ENCODE peak calls at places on chromosomes 2 and 18, in eight cellular contexts. E is NCI-H1092 treated with DMSO at 0.1 percent for 48 hours; Q is MCF 10A; Y is RPMI7951; I is cardiac muscle cell; H is NCI-H1694; F is NCI-H2171; U is activated CD4-positive, alpha-beta T cell treated with anti-CD3 and anti-CD28 coated beads, Interleukin-2, amount 50 U/mL, for 1 hour. C is an unnamed sample.

GRCh38 chr2:70596739-70597138 is 43.1 kb upstream of the TGFA start:
- DNase-seq in E (no peak), Q (no peak), Y (peak), I (no peak), H (no peak), F (no peak), U (no peak), C (no peak)

GRCh38 chr18:43692291-43692690 is 415.0 kb upstream of the SYT4 start:
- DNase-seq in E (no peak), Q (no peak), Y (peak), I (no peak), H (no peak), F (no peak), U (no peak), C (no peak)

GRCh38 chr2:106521016-106521415 is 33.9 kb downstream of the CD8B2 start:
- DNase-seq in E (no peak), Q (no peak), Y (peak), I (no peak), H (no peak), F (no peak), U (no peak), C (no peak)

GRCh38 chr2:180191352-180192124 is 184.4 kb upstream of the CWC22 start:
- DNase-seq in E (no peak), Q (no peak), Y (peak), I (no peak), H (no peak), F (no peak), U (no peak), C (peak)

GRCh38 chr18:63155169-63155852 is 164.3 kb downstream of the BCL2 start:
- DNase-seq in E (peak), Q (peak), Y (no peak), I (peak), H (peak), F (peak), U (peak), C (peak)

GRCh38 chr2:149562304-149562703 is 25.3 kb downstream of the MMADHC start:
- DNase-seq in E (no peak), Q (no peak), Y (peak), I (no peak), H (no peak), F (no peak), U (no peak), C (peak)

GRCh38 chr2:39469807-39470206 is 32.7 kb upstream of the MAP4K3 start:
- DNase-seq in E (no peak), Q (peak), Y (peak), I (peak), H (no peak), F (no peak), U (no peak), C (peak)

GRCh38 chr18:56492136-56492535 is 146.3 kb downstream of the TXNL1 start:
- DNase-seq in E (no peak), Q (no peak), Y (no peak), I (no peak), H (no peak), F (no peak), U (no peak), C (no peak)

GRCh38 chr2:191688934-191689695 is 11.2 kb downstream of the NABP1 start:
- DNase-seq in E (no peak), Q (peak), Y (peak), I (no peak), H (no peak), F (no peak), U (no peak), C (no peak)

GRCh38 chr2:118321436-118322100 is 233.3 kb downstream of the INSIG2 start:
- DNase-seq in E (no peak), Q (no peak), Y (no peak), I (no peak), H (no peak), F (no peak), U (no peak), C (no peak)

GRCh38 chr2:241505781-241506201 is 2.6 kb downstream of the STK25 start:
- DNase-seq in E (no peak), Q (no peak), Y (no peak), I (no peak), H (no peak), F (no peak), U (no peak), C (no peak)

GRCh38 chr2:105431367-105432088 is 32.7 kb upstream of the FHL2 start:
- DNase-seq in E (peak), Q (peak), Y (peak), I (no peak), H (no peak), F (no peak), U (no peak), C (no peak)

GRCh38 chr2:221969830-221970144 is 329.0 kb downstream of the PAX3 start:
- DNase-seq in E (no peak), Q (no peak), Y (no peak), I (no peak), H (no peak), F (no peak), U (no peak), C (no peak)

GRCh38 chr2:112623913-112624777 is 21.6 kb upstream of the SLC20A1 start:
- DNase-seq in E (no peak), Q (peak), Y (peak), I (no peak), H (no peak), F (no peak), U (peak), C (no peak)

GRCh38 chr2:233331536-233331935 is 22.8 kb upstream of the DGKD start:
- DNase-seq in E (no peak), Q (no peak), Y (no peak), I (no peak), H (no peak), F (no peak), U (peak), C (no peak)

GRCh38 chr2:26255735-26256384 is 11.1 kb downstream of the HADHB start:
- DNase-seq in E (no peak), Q (no peak), Y (no peak), I (no peak), H (no peak), F (no peak), U (no peak), C (no peak)

GRCh38 chr2:217010173-217010572 is 150.3 kb upstream of the TNP1 start:
- DNase-seq in E (no peak), Q (no peak), Y (no peak), I (no peak), H (no peak), F (no peak), U (no peak), C (no peak)

GRCh38 chr2:36538345-36538744 is 59.6 kb downstream of the FEZ2 start:
- DNase-seq in E (peak), Q (no peak), Y (no peak), I (peak), H (no peak), F (peak), U (no peak), C (no peak)

GRCh38 chr2:237282568-237283128 is 131.3 kb downstream of the COL6A3 start:
- DNase-seq in E (no peak), Q (no peak), Y (peak), I (no peak), H (no peak), F (no peak), U (no peak), C (no peak)

GRCh38 chr2:128268611-128269357 is 49.9 kb downstream of the HS6ST1 start:
- DNase-seq in E (no peak), Q (no peak), Y (no peak), I (no peak), H (no peak), F (no peak), U (no peak), C (no peak)

GRCh38 chr2:126949775-126950174 is 51.1 kb downstream of the TEX51 start:
- DNase-seq in E (no peak), Q (no peak), Y (no peak), I (no peak), H (no peak), F (no peak), U (no peak), C (no peak)

GRCh38 chr2:54942373-54942772 is 107.9 kb downstream of the RTN4 start:
- DNase-seq in E (no peak), Q (no peak), Y (no peak), I (no peak), H (no peak), F (no peak), U (no peak), C (no peak)

GRCh38 chr2:95760839-95761525 is 169.2 kb downstream of the TRIM43 start:
- DNase-seq in E (no peak), Q (peak), Y (peak), I (no peak), H (no peak), F (no peak), U (no peak), C (no peak)